ENCODE peak calls at places on chromosomes 4 and X, in six cellular contexts. One of them, this sample, is unnamed.
A peak's percentile ranks its signal among the peaks of the same experiment; 100 is the strongest.

GRCh38 chr4:151866266-151866918 is 105.6 kb upstream of the GATB start:
- DNase-seq in HCT116: no peak
- DNase-seq in sigmoid colon: no peak
- DNase-seq in stomach: no peak
- DNase-seq in endothelial cell of umbilical vein: no peak
- DNase-seq in breast epithelium: no peak
- DNase-seq in this sample: no peak

GRCh38 chr4:156763511-156763910 is 208.1 kb downstream of the PDGFC start:
- DNase-seq in HCT116: no peak
- DNase-seq in sigmoid colon: no peak
- DNase-seq in stomach: no peak
- DNase-seq in endothelial cell of umbilical vein: peak; percentile 29
- DNase-seq in breast epithelium: no peak
- DNase-seq in this sample: no peak

GRCh38 chr4:98363431-98363830 is 102.2 kb downstream of the RAP1GDS1 start:
- DNase-seq in HCT116: no peak
- DNase-seq in sigmoid colon: no peak
- DNase-seq in stomach: no peak
- DNase-seq in endothelial cell of umbilical vein: peak; percentile 48
- DNase-seq in breast epithelium: no peak
- DNase-seq in this sample: no peak

GRCh38 chr4:183347586-183347985 is 25.4 kb upstream of the CLDN24 start:
- DNase-seq in HCT116: no peak
- DNase-seq in sigmoid colon: no peak
- DNase-seq in stomach: no peak
- DNase-seq in endothelial cell of umbilical vein: no peak
- DNase-seq in breast epithelium: no peak
- DNase-seq in this sample: no peak

GRCh38 chr4:107131295-107131694 is 95.2 kb upstream of the DKK2 start:
- DNase-seq in HCT116: no peak
- DNase-seq in sigmoid colon: no peak
- DNase-seq in stomach: no peak
- DNase-seq in endothelial cell of umbilical vein: peak; percentile 58
- DNase-seq in breast epithelium: no peak
- DNase-seq in this sample: no peak

GRCh38 chr4:151035321-151035720 is 20.2 kb upstream of the LRBA start:
- DNase-seq in HCT116: no peak
- DNase-seq in sigmoid colon: no peak
- DNase-seq in stomach: peak; percentile 30
- DNase-seq in endothelial cell of umbilical vein: no peak
- DNase-seq in breast epithelium: no peak
- DNase-seq in this sample: peak; percentile 32

GRCh38 chrX:27918799-27919198 is 62.5 kb downstream of the DCAF8L1 start:
- DNase-seq in HCT116: peak; percentile 7
- DNase-seq in sigmoid colon: no peak
- DNase-seq in stomach: no peak
- DNase-seq in endothelial cell of umbilical vein: peak; percentile 13
- DNase-seq in breast epithelium: no peak
- DNase-seq in this sample: peak; percentile 2

GRCh38 chrX:13938053-13938765 is 91.5 kb downstream of the GEMIN8 start:
- DNase-seq in HCT116: no peak
- DNase-seq in sigmoid colon: no peak
- DNase-seq in stomach: peak; percentile 40
- DNase-seq in endothelial cell of umbilical vein: no peak
- DNase-seq in breast epithelium: no peak
- DNase-seq in this sample: peak; percentile 76

GRCh38 chr4:121073672-121074386 is 1.5 kb upstream of the NDNF start:
- DNase-seq in HCT116: no peak
- DNase-seq in sigmoid colon: no peak
- DNase-seq in stomach: no peak
- DNase-seq in endothelial cell of umbilical vein: no peak
- DNase-seq in breast epithelium: no peak
- DNase-seq in this sample: peak; percentile 51

GRCh38 chr4:71732066-71732465 is 51.8 kb downstream of the GC start:
- DNase-seq in HCT116: no peak
- DNase-seq in sigmoid colon: no peak
- DNase-seq in stomach: no peak
- DNase-seq in endothelial cell of umbilical vein: no peak
- DNase-seq in breast epithelium: no peak
- DNase-seq in this sample: no peak
- TF ChIP-seq POLR2AphosphoS5 in HCT116: no peak
- TF ChIP-seq POLR2AphosphoS5 in sigmoid colon: no peak
- TF ChIP-seq POLR2AphosphoS5 in stomach: no peak
- TF ChIP-seq POLR2AphosphoS5 in endothelial cell of umbilical vein: no peak
- TF ChIP-seq POLR2AphosphoS5 in breast epithelium: no peak
- TF ChIP-seq POLR2AphosphoS5 in this sample: no peak

GRCh38 chr4:173652283-173652931 is 122.4 kb upstream of the HAND2 start:
- DNase-seq in HCT116: no peak
- DNase-seq in sigmoid colon: peak; percentile 69
- DNase-seq in stomach: no peak
- DNase-seq in endothelial cell of umbilical vein: no peak
- DNase-seq in breast epithelium: no peak
- DNase-seq in this sample: no peak
- TF ChIP-seq POLR2AphosphoS5 in HCT116: no peak
- TF ChIP-seq POLR2AphosphoS5 in sigmoid colon: peak; percentile 84
- TF ChIP-seq POLR2AphosphoS5 in stomach: peak; percentile 72
- TF ChIP-seq POLR2AphosphoS5 in endothelial cell of umbilical vein: no peak
- TF ChIP-seq POLR2AphosphoS5 in breast epithelium: no peak
- TF ChIP-seq POLR2AphosphoS5 in this sample: no peak

DNA sequence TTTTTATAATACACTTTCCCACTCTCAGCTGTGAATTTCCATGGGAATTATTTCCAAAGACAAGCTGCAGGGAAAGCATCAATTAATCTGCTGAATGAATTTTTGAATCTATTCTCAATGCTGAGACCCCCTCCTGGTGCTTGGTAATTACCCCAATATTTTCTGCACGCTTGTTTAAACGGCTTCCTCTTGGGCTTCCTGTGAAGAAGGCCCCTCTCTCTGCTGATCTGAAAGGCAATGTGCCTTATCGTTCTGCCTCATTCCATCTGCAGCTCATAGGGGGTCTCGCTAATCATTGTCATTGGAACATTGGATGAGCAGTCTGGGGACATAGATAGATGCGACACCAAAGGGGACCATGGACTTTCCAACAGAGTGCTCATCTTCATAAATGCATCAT is 851.6 kb downstream of the PDHA2 start:
- DNase-seq in HCT116: no peak
- DNase-seq in sigmoid colon: no peak
- DNase-seq in stomach: no peak
- DNase-seq in endothelial cell of umbilical vein: no peak
- DNase-seq in breast epithelium: no peak
- DNase-seq in this sample: no peak
- TF ChIP-seq POLR2AphosphoS5 in HCT116: no peak
- TF ChIP-seq POLR2AphosphoS5 in sigmoid colon: no peak
- TF ChIP-seq POLR2AphosphoS5 in stomach: no peak
- TF ChIP-seq POLR2AphosphoS5 in endothelial cell of umbilical vein: no peak
- TF ChIP-seq POLR2AphosphoS5 in breast epithelium: no peak
- TF ChIP-seq POLR2AphosphoS5 in this sample: no peak

GRCh38 chrX:110045988-110046387 is 43.1 kb downstream of the TMEM164 start:
- DNase-seq in HCT116: no peak
- DNase-seq in sigmoid colon: no peak
- DNase-seq in stomach: no peak
- DNase-seq in endothelial cell of umbilical vein: no peak
- DNase-seq in breast epithelium: no peak
- DNase-seq in this sample: peak; percentile 30
- TF ChIP-seq POLR2AphosphoS5 in HCT116: no peak
- TF ChIP-seq POLR2AphosphoS5 in sigmoid colon: no peak
- TF ChIP-seq POLR2AphosphoS5 in stomach: no peak
- TF ChIP-seq POLR2AphosphoS5 in endothelial cell of umbilical vein: no peak
- TF ChIP-seq POLR2AphosphoS5 in breast epithelium: no peak
- TF ChIP-seq POLR2AphosphoS5 in this sample: no peak

DNA sequence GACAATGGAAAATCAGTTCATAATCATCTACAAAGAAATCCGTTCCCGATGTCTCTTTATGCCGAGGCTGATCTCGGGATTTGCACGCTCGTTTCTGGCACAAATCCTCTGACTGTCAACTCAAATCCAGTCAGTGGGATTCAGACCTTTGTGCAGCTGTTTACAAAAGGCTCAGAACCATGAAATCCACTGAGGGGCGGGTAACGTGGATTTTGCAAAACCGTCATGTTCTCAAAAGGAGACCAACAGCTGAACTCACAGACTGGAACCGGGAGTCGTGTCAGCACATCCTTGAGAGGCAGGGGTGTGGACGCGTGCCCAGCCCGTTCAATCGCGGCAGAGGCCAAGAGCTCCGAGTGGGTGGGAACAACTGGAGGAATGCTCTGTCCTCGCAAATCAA is 46.4 kb downstream of the ACOX3 start:
- DNase-seq in HCT116: no peak
- DNase-seq in sigmoid colon: peak; percentile 91
- DNase-seq in stomach: peak; percentile 37
- DNase-seq in endothelial cell of umbilical vein: no peak
- DNase-seq in breast epithelium: no peak
- DNase-seq in this sample: no peak
- TF ChIP-seq POLR2AphosphoS5 in HCT116: no peak
- TF ChIP-seq POLR2AphosphoS5 in sigmoid colon: peak; percentile 45
- TF ChIP-seq POLR2AphosphoS5 in stomach: peak; percentile 35
- TF ChIP-seq POLR2AphosphoS5 in endothelial cell of umbilical vein: no peak
- TF ChIP-seq POLR2AphosphoS5 in breast epithelium: no peak
- TF ChIP-seq POLR2AphosphoS5 in this sample: no peak

GRCh38 chr4:168585168-168586091 is 88.6 kb downstream of the PALLD start:
- DNase-seq in HCT116: peak; percentile 63
- DNase-seq in sigmoid colon: peak; percentile 93
- DNase-seq in stomach: peak; percentile 77
- DNase-seq in endothelial cell of umbilical vein: peak; percentile 78
- DNase-seq in breast epithelium: peak; percentile 63
- DNase-seq in this sample: peak; percentile 94
- TF ChIP-seq POLR2AphosphoS5 in HCT116: no peak
- TF ChIP-seq POLR2AphosphoS5 in sigmoid colon: peak; percentile 15
- TF ChIP-seq POLR2AphosphoS5 in stomach: no peak
- TF ChIP-seq POLR2AphosphoS5 in endothelial cell of umbilical vein: no peak
- TF ChIP-seq POLR2AphosphoS5 in breast epithelium: no peak
- TF ChIP-seq POLR2AphosphoS5 in this sample: no peak

DNA sequence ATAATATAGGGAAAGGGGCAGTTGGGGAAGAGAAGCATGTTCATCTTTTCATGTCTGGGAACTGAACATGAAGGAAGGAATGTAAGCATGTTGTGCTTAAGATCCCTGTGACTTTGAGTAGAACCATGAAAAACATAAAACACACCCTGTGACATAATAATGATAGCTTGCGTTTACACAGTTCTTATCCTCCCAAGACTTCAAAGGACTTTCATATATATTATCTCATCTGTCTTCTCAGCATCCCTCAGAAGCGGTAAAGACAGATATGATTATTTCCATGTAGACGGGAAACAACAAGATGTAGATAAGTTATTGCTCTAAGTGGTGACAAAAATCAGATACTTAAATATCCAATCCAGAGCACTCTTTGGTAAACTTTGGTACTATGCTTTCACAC is 3.3 kb upstream of the SH3RF1 start:
- DNase-seq in HCT116: no peak
- DNase-seq in sigmoid colon: no peak
- DNase-seq in stomach: no peak
- DNase-seq in endothelial cell of umbilical vein: no peak
- DNase-seq in breast epithelium: no peak
- DNase-seq in this sample: no peak
- TF ChIP-seq POLR2AphosphoS5 in HCT116: no peak
- TF ChIP-seq POLR2AphosphoS5 in sigmoid colon: no peak
- TF ChIP-seq POLR2AphosphoS5 in stomach: no peak
- TF ChIP-seq POLR2AphosphoS5 in endothelial cell of umbilical vein: no peak
- TF ChIP-seq POLR2AphosphoS5 in breast epithelium: no peak
- TF ChIP-seq POLR2AphosphoS5 in this sample: no peak

GRCh38 chr4:73823756-73824155 is 12.7 kb upstream of the CXCL6 start:
- DNase-seq in HCT116: no peak
- DNase-seq in sigmoid colon: no peak
- DNase-seq in stomach: no peak
- DNase-seq in endothelial cell of umbilical vein: no peak
- DNase-seq in breast epithelium: no peak
- DNase-seq in this sample: no peak

GRCh38 chr4:73832651-73833237 is 3.7 kb upstream of the CXCL6 start:
- DNase-seq in HCT116: no peak
- DNase-seq in sigmoid colon: no peak
- DNase-seq in stomach: no peak
- DNase-seq in endothelial cell of umbilical vein: no peak
- DNase-seq in breast epithelium: no peak
- DNase-seq in this sample: no peak

GRCh38 chr4:73822812-73823480 is 13.5 kb upstream of the CXCL6 start:
- DNase-seq in HCT116: no peak
- DNase-seq in sigmoid colon: no peak
- DNase-seq in stomach: no peak
- DNase-seq in endothelial cell of umbilical vein: no peak
- DNase-seq in breast epithelium: no peak
- DNase-seq in this sample: no peak

GRCh38 chr4:73831569-73831968 is 4.9 kb upstream of the CXCL6 start:
- DNase-seq in HCT116: no peak
- DNase-seq in sigmoid colon: no peak
- DNase-seq in stomach: no peak
- DNase-seq in endothelial cell of umbilical vein: no peak
- DNase-seq in breast epithelium: no peak
- DNase-seq in this sample: no peak

GRCh38 chr4:73828945-73829344 is 7.5 kb upstream of the CXCL6 start:
- DNase-seq in HCT116: no peak
- DNase-seq in sigmoid colon: no peak
- DNase-seq in stomach: no peak
- DNase-seq in endothelial cell of umbilical vein: no peak
- DNase-seq in breast epithelium: no peak
- DNase-seq in this sample: no peak
- TF ChIP-seq POLR2AphosphoS5 in HCT116: no peak
- TF ChIP-seq POLR2AphosphoS5 in sigmoid colon: no peak
- TF ChIP-seq POLR2AphosphoS5 in stomach: no peak
- TF ChIP-seq POLR2AphosphoS5 in endothelial cell of umbilical vein: no peak
- TF ChIP-seq POLR2AphosphoS5 in breast epithelium: no peak
- TF ChIP-seq POLR2AphosphoS5 in this sample: no peak

GRCh38 chr4:970046-970745 is 3.2 kb downstream of the DGKQ start:
- DNase-seq in HCT116: no peak
- DNase-seq in sigmoid colon: no peak
- DNase-seq in stomach: no peak
- DNase-seq in endothelial cell of umbilical vein: no peak
- DNase-seq in breast epithelium: no peak
- DNase-seq in this sample: no peak
- TF ChIP-seq POLR2AphosphoS5 in HCT116: no peak
- TF ChIP-seq POLR2AphosphoS5 in sigmoid colon: no peak
- TF ChIP-seq POLR2AphosphoS5 in stomach: no peak
- TF ChIP-seq POLR2AphosphoS5 in endothelial cell of umbilical vein: no peak
- TF ChIP-seq POLR2AphosphoS5 in breast epithelium: no peak
- TF ChIP-seq POLR2AphosphoS5 in this sample: no peak

GRCh38 chrX:23788521-23788920 is 5.5 kb downstream of the SAT1 start:
- DNase-seq in HCT116: no peak
- DNase-seq in sigmoid colon: no peak
- DNase-seq in stomach: no peak
- DNase-seq in endothelial cell of umbilical vein: no peak
- DNase-seq in breast epithelium: no peak
- DNase-seq in this sample: no peak

GRCh38 chrX:23784487-23785301 is 1.7 kb downstream of the SAT1 start:
- DNase-seq in HCT116: no peak
- DNase-seq in sigmoid colon: no peak
- DNase-seq in stomach: no peak
- DNase-seq in endothelial cell of umbilical vein: peak; percentile 39
- DNase-seq in breast epithelium: no peak
- DNase-seq in this sample: no peak

GRCh38 chrX:23785564-23785963 is 2.6 kb downstream of the SAT1 start:
- DNase-seq in HCT116: no peak
- DNase-seq in sigmoid colon: no peak
- DNase-seq in stomach: no peak
- DNase-seq in endothelial cell of umbilical vein: peak; percentile 9
- DNase-seq in breast epithelium: no peak
- DNase-seq in this sample: no peak

GRCh38 chrX:23787745-23788118 is 4.8 kb downstream of the SAT1 start:
- DNase-seq in HCT116: no peak
- DNase-seq in sigmoid colon: no peak
- DNase-seq in stomach: no peak
- DNase-seq in endothelial cell of umbilical vein: peak; percentile 4
- DNase-seq in breast epithelium: no peak
- DNase-seq in this sample: no peak

GRCh38 chrX:23786268-23786815 is 3.4 kb downstream of the SAT1 start:
- DNase-seq in HCT116: no peak
- DNase-seq in sigmoid colon: no peak
- DNase-seq in stomach: no peak
- DNase-seq in endothelial cell of umbilical vein: peak; percentile 49
- DNase-seq in breast epithelium: no peak
- DNase-seq in this sample: no peak
- TF ChIP-seq POLR2AphosphoS5 in HCT116: peak; percentile 66
- TF ChIP-seq POLR2AphosphoS5 in sigmoid colon: peak; percentile 13
- TF ChIP-seq POLR2AphosphoS5 in stomach: no peak
- TF ChIP-seq POLR2AphosphoS5 in endothelial cell of umbilical vein: no peak
- TF ChIP-seq POLR2AphosphoS5 in breast epithelium: peak; percentile 30
- TF ChIP-seq POLR2AphosphoS5 in this sample: no peak

This sample was measured in GM23338.